ENCODE peak calls at places on chromosomes 3 and 15, in four cellular contexts. O is right cardiac atrium, M is Panc1, C is IMR-90. A is an unnamed sample. For H3K9me3, the result is how much of the 10 kb centered on the place peaks cover.

GRCh38 chr3:185282696-185283373 is 29.0 kb upstream of the EHHADH start:
- ATAC-seq in C (peak), M (peak), O (peak), A (peak)

GRCh38 chr3:139894638-139894989 is 40.4 kb upstream of the CLSTN2 start:
- ATAC-seq in O (peak), C (no peak), M (no peak), A (peak)

GRCh38 chr15:69026355-69026754 is 11.9 kb downstream of the NOX5 start:
- ATAC-seq in M (no peak), C (no peak), O (no peak), A (no peak)

GRCh38 chr15:40252141-40252437 is 13.2 kb downstream of the PAK6 start:
- ATAC-seq in M (no peak), C (no peak), O (peak), A (no peak)

GRCh38 chr3:105801397-105801796 is 67.4 kb downstream of the CBLB start:
- ATAC-seq in M (no peak), O (no peak), C (no peak), A (no peak)

GRCh38 chr3:192068464-192069254 is 607.7 kb downstream of the PYDC2 start:
- ATAC-seq in M (no peak), O (no peak), C (no peak), A (no peak)

GRCh38 chr15:74594455-74594854 is 21.2 kb upstream of the CLK3 start:
- ATAC-seq in M (no peak), O (no peak), C (no peak), A (no peak)

GRCh38 chr15:75425966-75426500 is 25.5 kb downstream of the SIN3A start:
- ATAC-seq in C (no peak), O (no peak), M (no peak), A (no peak)

GRCh38 chr3:38364721-38365400 is 18.3 kb downstream of the XYLB start:
- ATAC-seq in C (no peak), O (no peak), M (no peak), A (no peak)

GRCh38 chr3:51568041-51568440 is 29.5 kb downstream of the RAD54L2 start:
- ATAC-seq in O (peak), M (no peak), C (no peak), A (no peak)

GRCh38 chr15:59157840-59158700 is 48.6 kb upstream of the LDHAL6B start:
- ATAC-seq in C (no peak), M (no peak), O (no peak), A (no peak)

GRCh38 chr3:56819016-56819809 is 17.5 kb upstream of the ARHGEF3 start:
- ATAC-seq in O (no peak), M (no peak), C (no peak), A (no peak)

GRCh38 chr15:85019815-85020590 is 38.3 kb downstream of the PDE8A start:
- ATAC-seq in C (peak), O (no peak), M (no peak), A (no peak)

DNA sequence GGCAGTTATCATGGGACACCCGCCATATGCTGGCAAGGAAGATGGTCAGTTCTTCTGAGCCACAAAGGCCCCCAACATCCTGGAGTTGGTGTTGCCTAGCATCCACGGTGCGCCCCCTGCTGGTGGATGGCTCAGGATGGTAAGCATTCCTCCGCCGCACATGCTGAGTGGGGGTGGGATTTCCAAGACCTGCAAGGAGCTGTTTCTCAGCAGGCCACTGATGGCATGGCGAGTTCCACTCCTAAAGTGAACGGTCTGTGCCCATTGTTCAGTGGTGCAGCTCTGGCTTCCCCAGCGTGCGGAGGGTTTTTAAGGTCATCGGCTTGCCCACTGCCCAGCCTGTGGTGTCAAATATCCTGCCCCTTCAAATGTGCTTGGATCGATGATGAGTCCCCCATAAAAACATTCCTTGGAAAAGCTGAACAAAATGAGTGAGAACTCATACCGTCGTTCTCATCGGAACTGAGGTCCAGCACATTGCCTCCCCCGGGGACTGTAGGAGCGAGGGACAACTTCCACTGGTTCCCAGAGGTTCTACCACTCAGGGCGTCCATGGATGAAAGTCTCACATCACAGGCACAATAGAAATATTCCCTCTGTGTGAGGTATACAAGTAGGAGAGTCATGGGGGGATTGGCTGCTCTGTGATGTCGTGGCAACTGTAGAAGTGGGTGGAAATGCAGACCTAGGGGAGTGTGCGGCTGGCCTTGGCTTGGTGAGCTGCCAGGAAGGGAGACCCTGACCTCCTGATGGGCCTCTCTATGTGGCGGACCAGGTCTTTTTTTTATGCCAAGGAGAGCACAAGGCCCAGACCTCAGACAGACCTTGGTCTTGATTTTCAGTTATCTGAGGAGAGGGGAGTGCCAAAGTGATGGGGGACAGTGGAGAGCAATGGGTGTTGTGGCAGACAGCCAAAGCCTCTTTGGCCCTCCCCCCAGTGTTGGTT is 102.0 kb downstream of the SNRPN start:
- ATAC-seq in C (no peak), M (no peak), O (no peak), A (no peak)
- H3K9me3 ChIP-seq in C (half or more), M (half or more), O (half or more), A (half or more)

DNA sequence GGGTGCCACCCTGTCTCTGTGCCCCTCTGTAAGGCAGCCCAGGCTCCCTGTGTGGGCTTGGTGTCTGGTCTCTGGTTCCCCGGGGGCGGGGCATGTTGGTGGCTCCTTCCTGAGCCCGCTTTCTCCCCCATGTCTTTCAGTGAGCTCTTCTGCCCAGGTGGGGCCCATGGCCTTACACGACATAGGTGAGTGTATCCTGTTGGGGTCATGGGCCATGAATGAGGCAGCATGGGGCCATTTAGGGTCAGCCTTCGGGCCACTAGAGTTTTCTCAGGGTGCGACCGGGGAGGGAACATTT is 195.1 kb downstream of the UBE3A start:
- ATAC-seq in O (no peak), M (no peak), C (no peak), A (no peak)
- H3K9me3 ChIP-seq in O (under half), M (under half), C (half or more), A (under half)

DNA sequence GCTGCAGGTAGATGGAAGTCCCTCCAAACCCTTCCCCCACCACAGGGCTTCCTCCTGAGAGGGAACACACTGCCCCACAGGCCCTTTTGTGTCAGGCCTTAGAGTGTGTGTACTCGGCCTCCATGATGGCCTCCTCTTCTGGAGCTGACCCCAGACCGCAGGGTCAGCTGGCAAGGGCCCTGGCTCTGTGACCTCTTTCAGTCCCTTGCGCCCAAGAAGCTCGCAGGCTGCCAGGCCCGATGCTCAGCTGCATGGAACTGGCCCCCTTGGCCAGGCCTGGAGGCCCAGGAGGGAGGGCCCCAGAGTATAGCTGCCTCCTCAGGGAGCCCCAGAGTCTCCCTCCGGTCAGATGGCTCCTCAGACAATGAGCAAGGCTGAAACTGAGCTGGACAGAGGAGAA is 23.4 kb upstream of the ANKDD1A start:
- ATAC-seq in O (no peak), M (no peak), C (no peak), A (no peak)
- H3K9me3 ChIP-seq in O (under half), M (under half), C (under half), A (under half)

DNA sequence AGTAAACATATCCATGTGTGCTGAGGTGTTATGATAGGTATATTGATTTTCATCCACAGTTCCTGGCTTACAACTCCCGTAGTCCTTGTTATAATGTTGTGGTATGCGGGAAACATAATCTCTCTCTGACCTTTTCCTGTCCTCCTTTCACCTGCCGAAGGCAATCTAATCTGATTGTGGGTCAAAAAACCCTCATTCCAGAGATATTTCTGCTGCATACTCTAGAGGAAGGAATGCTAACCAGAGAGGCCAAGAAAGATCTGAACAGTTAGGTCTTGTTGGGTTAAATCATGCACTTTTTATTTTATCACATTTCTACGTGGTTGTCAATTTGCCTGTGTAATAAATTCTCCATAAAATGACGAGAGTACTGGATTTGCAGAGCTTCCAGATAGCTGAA is 383.5 kb upstream of the SEMA6D start:
- ATAC-seq in O (no peak), C (peak), M (no peak), A (no peak)
- H3K9me3 ChIP-seq in O (under half), C (under half), M (under half), A (under half)

GRCh38 chr15:27119695-27120266 is 148.8 kb downstream of the GABRG3 start:
- ATAC-seq in C (no peak), M (no peak), O (no peak), A (no peak)
- H3K9me3 ChIP-seq in C (under half), M (under half), O (under half), A (under half)

GRCh38 chr3:20861454-20861853 is 675.4 kb upstream of the SGO1 start:
- ATAC-seq in C (no peak), M (no peak), O (no peak), A (no peak)
- H3K9me3 ChIP-seq in C (under half), M (under half), O (under half), A (under half)

GRCh38 chr15:24962880-24963279 is 8.1 kb downstream of the SNRPN start:
- ATAC-seq in M (no peak), O (no peak), C (no peak), A (no peak)
- H3K9me3 ChIP-seq in M (under half), O (under half), C (under half), A (under half)

GRCh38 chr3:177312491-177312890 is 115.2 kb upstream of the TBL1XR1 start:
- ATAC-seq in C (no peak), M (no peak), O (no peak), A (no peak)
- H3K9me3 ChIP-seq in C (under half), M (under half), O (under half), A (under half)

GRCh38 chr3:127250032-127250431 is 37.8 kb downstream of the PRR20G start:
- ATAC-seq in M (no peak), O (no peak), C (no peak), A (no peak)
- H3K9me3 ChIP-seq in M (under half), O (under half), C (under half), A (under half)

GRCh38 chr3:46763178-46763577 is 45.5 kb upstream of the PRSS50 start:
- ATAC-seq in M (no peak), O (no peak), C (no peak), A (no peak)

GRCh38 chr3:46759239-46760152 is 41.8 kb upstream of the PRSS50 start:
- ATAC-seq in O (peak), M (no peak), C (no peak), A (no peak)

GRCh38 chr3:46768061-46768460 is 50.4 kb upstream of the PRSS50 start:
- ATAC-seq in M (no peak), C (no peak), O (no peak), A (no peak)

GRCh38 chr3:46764206-46764605 is 46.5 kb upstream of the PRSS50 start:
- ATAC-seq in O (no peak), C (no peak), M (no peak), A (no peak)
- H3K9me3 ChIP-seq in O (under half), C (under half), M (under half), A (under half)

A was measured in gastroesophageal sphincter.